ENCODE peak calls at places on chromosomes 12 and 14, in six cellular contexts. Z, P, U, R, L and O are unnamed samples.

GRCh38 chr12:47995976-47996375 is 8.3 kb downstream of the COL2A1 start:
- DNase-seq in R (no peak), P (no peak), U (no peak), L (no peak), Z (no peak), O (no peak)

GRCh38 chr12:47725893-47726292 is 603 bp upstream of the ENDOU start:
- DNase-seq in P (no peak), Z (no peak), L (no peak), U (no peak), R (no peak), O (peak)

GRCh38 chr14:104966261-104967143 is 11.7 kb downstream of the AHNAK2 start:
- DNase-seq in P (no peak), Z (no peak), R (no peak), U (peak), L (no peak), O (no peak)

GRCh38 chr12:93373847-93374723 is 3.6 kb upstream of the NUDT4 start:
- DNase-seq in R (no peak), Z (no peak), U (no peak), L (peak), P (no peak), O (peak)

GRCh38 chr12:49049566-49050224 is 10.9 kb downstream of the KMT2D start:
- DNase-seq in L (no peak), U (no peak), Z (no peak), P (no peak), R (no peak), O (no peak)

GRCh38 chr14:22382955-22383354 is 206.1 kb downstream of the DAD1 start:
- DNase-seq in R (no peak), P (no peak), L (no peak), U (no peak), Z (no peak), O (no peak)

GRCh38 chr12:15350643-15351042 is 28.3 kb downstream of the PTPRO start:
- DNase-seq in R (no peak), Z (no peak), L (no peak), U (peak), P (no peak), O (no peak)

GRCh38 chr12:8907513-8907912 is 6.8 kb upstream of the PHC1 start:
- DNase-seq in L (no peak), P (no peak), Z (no peak), U (no peak), R (no peak), O (no peak)

GRCh38 chr14:61101803-61102548 is 120.9 kb downstream of the SLC38A6 start:
- DNase-seq in U (no peak), R (no peak), Z (no peak), L (no peak), P (no peak), O (peak)

GRCh38 chr14:94052662-94053061 is 26.5 kb downstream of the OTUB2 start:
- DNase-seq in L (no peak), P (no peak), R (no peak), Z (peak), U (no peak), O (no peak)

GRCh38 chr12:100830003-100830795 is 35.6 kb downstream of the ANO4 start:
- DNase-seq in P (no peak), U (no peak), L (no peak), R (no peak), Z (no peak), O (no peak)

GRCh38 chr12:47822863-47823262 is 3.2 kb upstream of the HDAC7 start:
- DNase-seq in U (no peak), R (no peak), L (no peak), P (no peak), Z (no peak), O (no peak)

DNA sequence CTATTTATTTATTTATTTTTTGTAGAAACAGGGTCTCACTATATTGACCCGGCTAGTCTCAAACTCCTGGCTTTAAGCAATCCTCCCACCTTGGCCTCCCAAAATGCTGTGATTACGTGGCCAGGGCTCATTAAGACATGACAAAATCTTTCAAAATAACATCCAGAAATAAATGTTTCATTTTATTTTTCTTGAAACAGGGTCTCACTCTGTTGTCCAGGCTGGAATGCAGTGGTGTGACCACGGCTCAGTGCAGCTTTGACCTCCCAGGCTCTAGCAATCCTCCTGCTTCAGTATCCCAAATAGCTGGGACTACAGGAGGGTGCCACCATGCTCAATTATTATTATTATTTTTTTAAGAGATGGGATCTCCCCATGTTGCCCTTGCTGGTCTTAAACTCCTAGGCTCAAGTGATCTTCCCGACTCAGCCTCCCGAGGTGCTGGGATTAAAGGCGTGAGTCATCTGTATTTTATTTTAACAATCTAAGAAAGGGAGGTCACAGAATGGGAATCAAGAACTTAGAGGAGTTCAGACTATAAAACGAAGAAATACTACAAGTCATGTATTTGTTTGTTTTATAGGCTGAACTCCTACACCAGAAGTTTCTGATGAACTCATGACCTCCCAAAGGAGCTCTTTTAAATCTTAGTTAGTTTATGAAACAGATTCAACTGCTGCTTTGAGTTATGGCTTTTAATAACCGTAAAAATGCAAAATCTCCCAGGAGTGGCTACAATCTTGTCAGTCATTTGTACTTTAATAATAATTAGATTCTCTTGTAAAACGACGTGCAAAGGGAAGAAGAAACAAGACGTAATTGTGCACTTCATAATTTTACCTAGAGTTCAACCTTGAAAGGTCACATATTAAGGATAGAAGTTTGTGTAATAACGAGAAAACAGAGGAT is 2.1 kb upstream of the TMEM263 start:
- DNase-seq in L (no peak), P (no peak), U (peak), R (no peak), Z (no peak), O (no peak)
- H3K4me3 ChIP-seq in L (no peak), P (no peak), U (no peak), R (no peak), Z (no peak), O (no peak)

DNA sequence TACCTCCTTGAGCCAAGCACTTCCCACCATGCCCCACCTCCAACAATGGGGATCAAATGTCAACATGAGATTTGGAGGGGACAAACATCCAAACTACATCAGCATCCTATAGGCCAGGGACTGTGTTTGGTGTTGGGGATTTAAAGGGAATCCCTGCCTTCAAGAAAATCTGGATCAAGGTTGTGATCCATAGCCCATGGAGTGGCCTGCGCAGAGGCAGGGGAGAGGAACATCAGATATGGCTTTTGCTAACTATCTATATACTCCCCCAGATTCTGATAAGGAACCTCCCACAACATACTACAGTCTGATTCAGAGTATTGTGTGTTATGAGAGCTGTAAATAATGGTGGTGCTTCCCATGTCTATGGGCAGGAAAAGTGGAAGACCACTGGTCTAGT is 5.1 kb downstream of the KIF5A start:
- DNase-seq in U (no peak), L (no peak), R (no peak), P (no peak), Z (no peak), O (no peak)
- H3K4me3 ChIP-seq in U (no peak), L (no peak), R (no peak), P (no peak), Z (no peak), O (no peak)

DNA sequence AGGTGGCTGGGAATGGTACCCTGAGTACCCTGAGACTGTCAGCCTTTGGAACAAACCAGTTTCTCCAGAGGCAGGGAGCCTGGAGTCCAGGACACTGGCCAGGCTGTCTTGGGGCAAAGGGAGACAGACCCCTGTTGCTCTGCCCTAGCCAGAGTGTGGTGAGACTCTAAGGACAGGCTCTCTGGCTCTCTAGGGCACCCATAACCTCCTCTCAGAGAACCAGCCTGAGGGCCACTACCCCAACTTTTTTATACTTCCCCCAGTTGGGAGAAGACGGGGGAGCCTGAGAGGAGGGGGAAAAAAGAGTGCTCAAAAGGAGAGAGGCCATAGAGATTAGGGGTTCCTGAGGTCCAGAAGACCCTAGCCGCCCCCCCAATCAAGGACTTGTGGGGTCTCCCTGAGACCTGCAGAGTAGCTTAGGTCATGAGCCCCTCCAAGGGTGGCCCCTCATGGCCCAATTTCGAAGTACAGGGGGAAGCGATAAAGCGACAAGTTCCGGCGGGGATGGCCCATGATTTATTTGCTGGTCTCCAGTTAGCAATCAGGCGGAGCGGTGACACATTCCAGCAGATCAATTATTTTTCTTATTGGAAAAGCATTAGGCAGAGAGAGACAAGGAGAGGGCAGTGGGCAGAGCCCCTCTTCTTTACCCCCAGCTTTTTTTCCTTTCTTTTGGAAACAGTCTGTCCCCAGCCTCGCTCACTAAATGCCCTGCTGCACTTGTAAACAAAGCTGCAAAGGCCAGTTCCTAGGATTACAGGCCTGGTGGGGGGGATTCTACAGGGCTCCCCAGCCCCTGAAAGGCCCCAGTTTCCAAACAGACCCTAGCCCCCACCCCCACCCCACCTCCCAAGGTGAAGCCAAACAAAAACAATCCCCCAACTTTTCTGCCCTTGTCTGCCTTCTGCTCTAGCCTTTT is 1.5 kb downstream of the HOXC8 start:
- DNase-seq in Z (no peak), P (no peak), R (no peak), U (no peak), L (no peak), O (no peak)
- H3K4me3 ChIP-seq in Z (no peak), P (peak), R (no peak), U (no peak), L (no peak), O (no peak)

DNA sequence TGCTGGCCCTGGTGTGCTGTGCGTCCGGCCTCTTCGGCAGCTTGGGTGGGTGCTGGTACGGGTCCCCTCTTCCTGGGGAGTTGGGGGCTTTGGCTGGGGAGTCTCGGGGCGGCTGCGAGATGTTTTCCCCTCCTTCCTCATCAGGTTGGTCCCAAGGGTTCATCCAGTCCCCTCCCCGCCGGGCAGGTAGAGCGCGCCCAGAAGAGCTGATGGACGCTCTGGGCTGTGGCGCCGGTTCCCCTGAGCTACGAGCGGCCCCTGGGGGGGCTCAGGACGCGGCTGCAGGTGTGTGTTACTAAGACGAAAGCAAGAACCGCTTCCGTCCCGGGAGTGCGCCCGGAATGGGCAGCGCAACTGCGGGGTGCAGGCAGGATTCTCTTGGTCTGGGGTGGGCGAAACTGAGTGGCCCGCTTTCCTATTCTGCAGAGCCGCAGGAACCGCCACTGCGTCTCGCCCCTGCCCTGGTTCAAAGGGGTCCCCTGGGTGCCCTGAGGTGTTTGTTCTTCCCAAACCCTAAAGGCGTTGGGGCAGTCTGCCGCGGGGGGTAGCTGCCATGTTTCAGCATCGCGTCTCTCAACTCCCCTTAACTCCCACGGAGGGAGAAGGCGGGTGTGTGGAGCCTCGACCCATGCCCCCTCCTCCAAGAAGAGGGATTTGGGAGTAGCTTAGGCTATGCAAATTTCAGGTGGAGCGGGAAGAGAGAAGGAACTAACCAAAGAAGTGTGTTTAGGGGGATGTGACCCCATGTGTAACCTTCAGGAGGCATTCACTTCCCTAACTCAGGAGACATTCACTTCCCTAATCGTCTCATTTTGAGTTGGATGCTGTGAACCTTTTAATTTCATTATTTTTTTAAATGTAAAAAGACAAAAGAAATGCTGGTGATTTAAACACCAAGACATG is 1.2 kb downstream of the SLC24A4 start:
- DNase-seq in L (no peak), U (no peak), Z (no peak), P (no peak), R (no peak), O (no peak)
- H3K4me3 ChIP-seq in L (no peak), U (peak), Z (no peak), P (peak), R (no peak), O (no peak)

GRCh38 chr12:50387972-50388478 is 8.4 kb downstream of the FAM186A start:
- DNase-seq in U (no peak), L (no peak), R (no peak), P (no peak), Z (no peak), O (no peak)

GRCh38 chr12:50390284-50390683 is 6.1 kb downstream of the FAM186A start:
- DNase-seq in U (no peak), P (no peak), Z (no peak), L (no peak), R (no peak), O (no peak)

GRCh38 chr12:50387487-50387886 is 8.9 kb downstream of the FAM186A start:
- DNase-seq in Z (no peak), U (no peak), L (no peak), R (no peak), P (no peak), O (no peak)
- H3K4me3 ChIP-seq in Z (no peak), U (no peak), L (no peak), R (no peak), P (no peak), O (no peak)

GRCh38 chr14:75643985-75644384 is 16.7 kb downstream of the ERG28 start:
- DNase-seq in U (no peak), P (no peak), L (no peak), R (no peak), Z (no peak), O (no peak)
- H3K4me3 ChIP-seq in U (no peak), P (no peak), L (no peak), R (no peak), Z (no peak), O (no peak)

GRCh38 chr14:53955234-53955556 is 1.4 kb downstream of the BMP4 start:
- DNase-seq in Z (no peak), R (no peak), U (no peak), P (no peak), L (no peak), O (no peak)
- H3K4me3 ChIP-seq in Z (no peak), R (peak), U (peak), P (peak), L (peak), O (peak)

DNA sequence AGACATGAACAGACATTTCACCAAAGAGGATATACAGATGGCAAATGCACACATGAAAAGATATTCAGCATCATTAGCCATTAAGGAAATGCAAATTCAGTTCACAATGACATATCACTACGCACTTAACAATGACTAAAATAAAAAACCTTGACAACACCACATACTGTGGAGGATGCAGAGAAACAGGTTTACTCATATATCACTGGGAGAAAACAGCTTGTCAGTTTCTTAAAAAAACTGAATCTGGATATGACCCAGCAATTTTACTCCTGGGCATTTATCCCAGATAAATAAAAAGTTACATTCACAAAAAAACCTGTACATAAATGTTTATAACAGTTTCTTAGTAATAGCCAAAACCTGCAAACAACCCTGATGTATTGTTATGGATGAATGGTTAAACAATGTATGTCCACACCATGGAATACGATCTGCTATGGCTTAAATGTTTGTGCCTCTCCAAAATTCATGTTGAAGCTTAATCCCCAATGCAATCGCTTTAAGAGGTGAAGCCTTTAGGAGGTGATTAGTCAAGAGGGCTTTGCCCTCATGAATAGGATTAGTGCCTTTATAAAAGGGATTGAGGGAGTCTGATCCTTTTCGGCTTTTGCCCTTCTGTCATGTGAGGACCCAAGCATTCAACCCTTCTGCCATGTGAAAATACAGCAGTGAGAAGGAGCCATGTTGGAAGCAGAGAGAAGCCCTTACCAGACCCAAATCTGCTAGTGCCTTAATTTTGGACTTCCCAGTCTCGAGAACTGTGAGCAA is 36.0 kb upstream of the PPP4R3A start:
- DNase-seq in Z (no peak), P (no peak), U (no peak), L (no peak), R (no peak), O (no peak)
- H3K4me3 ChIP-seq in Z (no peak), P (no peak), U (no peak), L (no peak), R (no peak), O (no peak)

GRCh38 chr14:89921346-89921745 is 33.2 kb downstream of the EFCAB11 start:
- DNase-seq in R (no peak), P (no peak), L (no peak), U (no peak), Z (no peak), O (no peak)
- H3K4me3 ChIP-seq in R (no peak), P (no peak), L (no peak), U (no peak), Z (no peak), O (no peak)

DNA sequence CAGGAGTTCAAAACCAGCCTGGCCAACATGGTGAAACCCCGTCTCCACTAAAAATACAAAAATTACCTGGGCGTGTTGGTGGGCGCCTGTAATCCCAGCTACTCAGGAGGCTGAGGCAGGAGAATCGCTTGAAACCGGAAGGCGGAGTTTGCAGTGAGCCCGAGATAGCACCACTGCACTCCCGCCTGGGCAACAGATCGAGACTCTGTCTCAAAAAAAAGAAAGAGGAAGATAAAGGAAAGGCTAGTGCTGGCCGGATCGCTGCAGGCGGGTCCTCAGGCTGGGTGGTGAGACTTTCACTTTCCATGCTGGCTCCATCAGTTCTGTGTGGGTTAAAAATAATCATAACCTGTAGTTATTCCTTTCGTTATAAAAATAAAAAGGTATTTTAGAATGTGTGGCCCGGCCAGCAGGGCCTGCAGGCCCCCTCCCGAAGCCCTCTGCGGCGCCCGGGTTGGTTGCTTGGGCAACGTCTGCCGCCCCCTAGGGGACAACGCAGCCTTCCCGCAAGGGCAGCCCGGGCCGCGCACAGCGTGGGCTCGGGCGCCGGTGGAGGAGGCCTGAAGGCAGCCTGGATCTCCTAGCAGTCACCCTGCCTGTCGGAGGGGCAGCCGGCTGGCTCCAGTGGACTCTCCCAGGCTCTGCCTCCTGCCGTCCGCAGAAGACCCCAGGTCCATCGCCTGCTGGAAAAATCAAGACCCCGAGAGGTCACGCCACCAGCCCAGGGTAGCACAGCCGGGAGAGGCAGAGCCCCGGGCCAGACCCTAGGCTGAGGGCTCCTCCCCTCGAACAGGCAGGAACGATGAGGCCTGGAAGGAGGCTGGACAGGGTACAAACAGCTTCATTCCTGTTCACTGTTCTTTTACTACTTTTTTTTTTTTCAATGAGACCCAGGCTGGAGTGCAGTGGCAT is 5.0 kb upstream of the SLC25A47 start:
- DNase-seq in R (peak), Z (peak), U (peak), P (no peak), L (peak), O (peak)
- H3K4me3 ChIP-seq in R (peak), Z (peak), U (peak), P (peak), L (peak), O (peak)